ENCODE peak calls at places on chromosomes 3 and 15, in eight cellular contexts. R is brain microvascular endothelial cell; P is CD8-positive, alpha-beta T cell; V is foreskin fibroblast; I is HL-60; T is AG10803; X is cardiac muscle cell; J is adrenal gland. H is an unnamed sample.

GRCh38 chr15:89641053-89641452 is 14.2 kb downstream of the KIF7 start:
- DNase-seq in R (no peak), P (no peak), J (no peak), X (no peak), I (no peak), T (no peak), V (no peak), H (no peak)

GRCh38 chr3:37741644-37742043 is 120.0 kb upstream of the CTDSPL start:
- DNase-seq in V (no peak), P (no peak), X (peak; percentile 21), R (no peak), T (no peak), J (peak; percentile 79), I (no peak), H (no peak)

GRCh38 chr15:55784284-55784683 is 41.3 kb upstream of the PRTG start:
- DNase-seq in P (no peak), X (no peak), V (no peak), R (no peak), J (no peak), T (no peak), I (no peak), H (no peak)

GRCh38 chr15:32718822-32719716 is 1.3 kb downstream of the GREM1 start:
- DNase-seq in I (no peak), J (no peak), R (no peak), X (peak; percentile 32), T (no peak), V (no peak), P (no peak), H (no peak)

GRCh38 chr3:109922898-109923297 is 585.6 kb upstream of the DPPA4 start:
- DNase-seq in P (no peak), X (no peak), R (no peak), V (no peak), T (no peak), I (no peak), J (no peak), H (no peak)

GRCh38 chr15:101120961-101121360 is 130.9 kb downstream of the CHSY1 start:
- DNase-seq in J (no peak), V (no peak), X (no peak), P (no peak), R (no peak), T (no peak), I (no peak), H (no peak)

GRCh38 chr3:123469323-123469995 is 20.6 kb upstream of the ADCY5 start:
- DNase-seq in X (no peak), T (no peak), I (no peak), P (no peak), R (no peak), V (no peak), J (no peak), H (no peak)

GRCh38 chr3:48851407-48851806 is 3.7 kb upstream of the PRKAR2A start:
- DNase-seq in R (peak; percentile 55), I (no peak), X (peak; percentile 48), V (peak; percentile 19), P (no peak), J (no peak), T (no peak), H (no peak)

GRCh38 chr3:143001034-143001368 is 369 bp upstream of the U2SURP start:
- DNase-seq in R (no peak), J (no peak), V (no peak), T (no peak), I (no peak), P (no peak), X (no peak), H (no peak)

GRCh38 chr15:66898656-66899402 is 166.6 kb upstream of the SMAD3 start:
- DNase-seq in V (no peak), R (no peak), P (no peak), I (no peak), J (no peak), T (no peak), X (no peak), H (no peak)

GRCh38 chr3:58059349-58060321 is 51.4 kb downstream of the FLNB start:
- DNase-seq in R (peak; percentile 90), T (peak; percentile 94), P (no peak), I (no peak), J (peak; percentile 91), V (peak; percentile 91), X (peak; percentile 80), H (no peak)

GRCh38 chr3:10648181-10648580 is 142.8 kb upstream of the ATP2B2 start:
- DNase-seq in R (no peak), P (no peak), J (no peak), V (no peak), T (no peak), X (no peak), I (no peak), H (no peak)

GRCh38 chr3:163548005-163548404 is 1530.3 kb downstream of the SI start:
- DNase-seq in T (no peak), P (no peak), V (no peak), I (no peak), R (no peak), X (no peak), J (no peak), H (no peak)

GRCh38 chr3:56468184-56469106 is at the start of gene ERC2:
- DNase-seq in P (no peak), J (peak; percentile 57), T (peak; percentile 9), V (peak; percentile 14), R (no peak), X (peak; percentile 45), I (no peak), H (no peak)

GRCh38 chr3:141094851-141095545 is 43.9 kb downstream of the SPSB4 start:
- DNase-seq in X (peak; percentile 73), I (no peak), J (no peak), V (peak; percentile 23), P (no peak), R (peak; percentile 59), T (peak; percentile 52), H (no peak)

GRCh38 chr3:127182446-127182845 is 10.5 kb upstream of the PRR23E start:
- DNase-seq in X (no peak), V (no peak), I (no peak), P (no peak), J (no peak), T (no peak), R (no peak), H (no peak)

GRCh38 chr15:39404767-39405173 is 176.1 kb upstream of the THBS1 start:
- DNase-seq in X (peak; percentile 94), V (peak; percentile 99), R (peak; percentile 93), I (no peak), T (peak; percentile 99), P (no peak), J (no peak), H (peak; percentile 86)

GRCh38 chr3:21463319-21463718 is 287.7 kb downstream of the ZNF385D start:
- DNase-seq in J (no peak), X (no peak), I (no peak), R (no peak), T (no peak), V (no peak), P (no peak), H (no peak)

GRCh38 chr3:141425523-141426233 is 57.4 kb downstream of the ZBTB38 start:
- DNase-seq in R (no peak), V (no peak), I (no peak), P (no peak), T (peak; percentile 40), J (no peak), X (no peak), H (no peak)

GRCh38 chr15:36449662-36450145 is 129.7 kb upstream of the CDIN1 start:
- DNase-seq in V (no peak), R (no peak), I (no peak), T (no peak), X (no peak), P (no peak), J (no peak), H (no peak)

GRCh38 chr3:81861593-81861992 is 100.1 kb upstream of the GBE1 start:
- DNase-seq in P (no peak), I (no peak), X (no peak), R (no peak), T (no peak), J (no peak), V (no peak), H (no peak)

GRCh38 chr3:152309031-152309430 is 40.3 kb downstream of the MBNL1 start:
- DNase-seq in V (no peak), I (no peak), P (no peak), T (no peak), X (no peak), R (no peak), J (no peak), H (no peak)

GRCh38 chr3:112582242-112582874 is 20.5 kb downstream of the SLC35A5 start:
- DNase-seq in X (peak; percentile 84), R (peak; percentile 42), V (peak; percentile 61), T (peak; percentile 81), P (no peak), I (peak; percentile 28), J (peak; percentile 20), H (peak; percentile 47)

GRCh38 chr15:88623061-88623460 is 1.9 kb downstream of the AEN start:
- DNase-seq in T (peak; percentile 74), I (no peak), X (peak; percentile 49), V (peak; percentile 89), J (peak; percentile 70), R (peak; percentile 81), P (no peak), H (peak; percentile 66)
- H3K4me3 ChIP-seq in T (peak overlapping the region; percentile 78), I (peak overlapping the region; percentile 95), X (peak overlapping the region; percentile 65), V (peak overlapping the region; percentile 91), J (no peak overlapping the region), R (peak overlapping the region; percentile 89), P (peak overlapping the region; percentile 85), H (peak overlapping the region; percentile 84)

GRCh38 chr3:40615110-40615915 is 90.6 kb downstream of the ZNF621 start:
- DNase-seq in J (no peak), T (no peak), R (no peak), I (no peak), V (no peak), P (no peak), X (no peak), H (no peak)
- H3K4me3 ChIP-seq in J (no peak overlapping the region), T (no peak overlapping the region), R (peak overlapping the region; percentile 17), I (no peak overlapping the region), V (no peak overlapping the region), P (no peak overlapping the region), X (peak overlapping the region; percentile 22), H (no peak overlapping the region)

GRCh38 chr3:19775744-19776143 is 158.3 kb downstream of the EFHB start:
- DNase-seq in P (no peak), T (no peak), X (no peak), V (no peak), I (no peak), J (no peak), R (no peak), H (no peak)
- H3K4me3 ChIP-seq in P (no peak overlapping the region), T (no peak overlapping the region), X (no peak overlapping the region), V (no peak overlapping the region), I (no peak overlapping the region), J (no peak overlapping the region), R (no peak overlapping the region), H (no peak overlapping the region)

DNA sequence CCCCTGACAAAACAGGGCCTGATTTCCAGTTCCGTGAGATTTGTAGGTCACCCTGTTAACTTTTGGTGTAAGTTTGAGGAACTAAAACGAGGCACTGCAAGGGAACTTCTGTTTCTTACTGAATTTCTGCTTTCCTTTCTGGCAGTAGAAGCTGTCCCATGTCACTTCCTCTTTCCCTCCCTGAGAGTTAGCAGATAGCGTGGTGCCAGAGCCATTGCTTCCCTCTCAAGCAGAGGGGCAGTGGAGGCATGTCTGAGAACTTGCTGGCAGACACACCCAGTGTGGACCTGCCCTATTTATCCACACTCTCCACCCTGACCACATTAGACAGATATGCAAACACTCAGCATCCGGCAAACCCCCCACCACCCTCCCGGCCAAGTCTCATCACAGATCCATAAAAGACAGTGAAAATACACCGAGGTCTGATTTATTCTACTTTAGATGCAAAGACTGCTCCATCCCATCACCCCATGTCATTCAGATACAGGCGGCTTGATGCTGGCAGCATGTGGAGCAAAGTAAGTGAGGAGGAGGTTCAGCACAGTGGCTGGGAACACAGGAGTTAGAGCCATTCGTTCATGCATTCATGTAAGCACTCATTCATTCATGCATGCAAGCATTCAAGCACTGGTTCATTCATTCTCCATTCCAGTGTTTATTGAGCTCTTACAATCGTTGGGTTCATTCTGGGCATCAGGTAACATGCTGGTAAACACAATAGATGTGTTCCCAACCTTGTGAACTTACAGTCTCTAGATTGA is 324.7 kb downstream of the SHQ1 start:
- DNase-seq in T (no peak), R (no peak), P (no peak), X (no peak), V (no peak), J (peak; percentile 30), I (peak; percentile 69), H (no peak)
- H3K4me3 ChIP-seq in T (no peak overlapping the region), R (no peak overlapping the region), P (no peak overlapping the region), X (no peak overlapping the region), V (no peak overlapping the region), J (no peak overlapping the region), I (no peak overlapping the region), H (no peak overlapping the region)